ENCODE peak calls at places on chromosomes 12 and 14, in four cellular contexts. Z is dorsolateral prefrontal cortex; K is CD8-positive, alpha-beta T cell; X is IMR-90. J is an unnamed sample.

GRCh38 chr12:46556820-46557524 is 184.4 kb upstream of the SLC38A2 start:
- DNase-seq in Z (no peak), K (no peak), X (peak; percentile 95), J (peak; percentile 78)

GRCh38 chr14:69535230-69535848 is 39.3 kb downstream of the CCDC177 start:
- DNase-seq in Z (peak; percentile 64), K (no peak), X (peak; percentile 50), J (peak; percentile 54)

GRCh38 chr14:87993485-87993809 is 465 bp upstream of the GALC start:
- DNase-seq in Z (no peak), K (no peak), X (no peak), J (no peak)

GRCh38 chr14:67517083-67517482 is 16.0 kb upstream of the PLEKHH1 start:
- DNase-seq in Z (peak; percentile 75), K (no peak), X (no peak), J (peak; percentile 17)

GRCh38 chr12:89861086-89861485 is 152.4 kb upstream of the ATP2B1 start:
- DNase-seq in Z (no peak), K (no peak), X (peak; percentile 26), J (no peak)

GRCh38 chr14:93998871-93999403 is 1.8 kb downstream of the CCDC197 start:
- DNase-seq in Z (no peak), K (no peak), X (no peak), J (no peak)

GRCh38 chr12:132588821-132589669 is 21.3 kb downstream of the LRCOL1 start:
- DNase-seq in Z (no peak), K (no peak), X (peak; percentile 8), J (no peak)

GRCh38 chr14:105503296-105503640 is 12.2 kb downstream of the TEDC1 start:
- DNase-seq in Z (no peak), K (no peak), X (no peak), J (no peak)

GRCh38 chr12:108772247-108772646 is 40.9 kb upstream of the CORO1C start:
- DNase-seq in Z (no peak), K (no peak), X (no peak), J (no peak)

GRCh38 chr12:74408601-74409166 is 129.0 kb upstream of the ATXN7L3B start:
- DNase-seq in Z (no peak), K (no peak), X (no peak), J (no peak)

GRCh38 chr12:118376089-118377004 is at the start of gene SUDS3:
- DNase-seq in Z (peak; percentile 92), K (peak; percentile 92), X (peak; percentile 66), J (peak; percentile 63)

GRCh38 chr14:95516554-95517209 is at the start of gene SYNE3:
- DNase-seq in Z (no peak), K (no peak), X (no peak), J (no peak)

GRCh38 chr12:110335481-110336045 is 54.5 kb downstream of the ATP2A2 start:
- DNase-seq in Z (no peak), K (no peak), X (no peak), J (no peak)

GRCh38 chr14:89504084-89504483 is 87.1 kb upstream of the FOXN3 start:
- DNase-seq in Z (no peak), K (no peak), X (peak; percentile 63), J (peak; percentile 48)

GRCh38 chr12:19577131-19577530 is 137.8 kb downstream of the AEBP2 start:
- DNase-seq in Z (no peak), K (no peak), X (no peak), J (no peak)

GRCh38 chr14:94676495-94677238 is 64.5 kb downstream of the SERPINA3 start:
- DNase-seq in Z (no peak), K (no peak), X (no peak), J (no peak)

GRCh38 chr14:103045387-103045869 is 11.9 kb downstream of the CDC42BPB start:
- DNase-seq in Z (no peak), K (no peak), X (no peak), J (no peak)

GRCh38 chr12:124105546-124105945 is 132.5 kb downstream of the ZNF664 start:
- DNase-seq in Z (no peak), K (no peak), X (no peak), J (no peak)

GRCh38 chr14:103973354-103973753 is 31.0 kb upstream of the RD3L start:
- DNase-seq in Z (no peak), K (no peak), X (no peak), J (no peak)

GRCh38 chr12:25423355-25423754 is 129.7 kb downstream of the LMNTD1 start:
- DNase-seq in Z (no peak), K (no peak), X (no peak), J (no peak)

GRCh38 chr14:31952573-31952972 is 124.5 kb upstream of the ARHGAP5 start:
- DNase-seq in Z (no peak), K (no peak), X (no peak), J (no peak)

GRCh38 chr14:74846968-74847549 is 28.9 kb downstream of the PROX2 start:
- DNase-seq in Z (no peak), K (no peak), X (peak; percentile 80), J (peak; percentile 64)

GRCh38 chr12:69008510-69008909 is 75.5 kb upstream of the CPM start:
- DNase-seq in Z (no peak), K (no peak), X (peak; percentile 11), J (no peak)

GRCh38 chr14:86153480-86153879 is 623.5 kb downstream of the FLRT2 start:
- DNase-seq in Z (no peak), K (no peak), X (no peak), J (no peak)

GRCh38 chr12:95762123-95762785 is 28.3 kb downstream of the NTN4 start:
- DNase-seq in Z (no peak), K (no peak), X (no peak), J (no peak)

GRCh38 chr12:27463826-27464554 is 17.5 kb downstream of the SMCO2 start:
- DNase-seq in Z (no peak), K (no peak), X (peak; percentile 42), J (peak; percentile 92)

GRCh38 chr12:107134558-107134957 is 41.2 kb upstream of the CRY1 start:
- DNase-seq in Z (no peak), K (no peak), X (no peak), J (no peak)
- TF ChIP-seq CTCF in Z (no peak), K (peak; percentile 45), X (no peak), J (peak; percentile 15)

GRCh38 chr12:79482921-79483320 is 207.8 kb downstream of the PAWR start:
- DNase-seq in Z (no peak), K (no peak), X (no peak), J (no peak)
- H3K4me3 ChIP-seq in Z (no peak overlapping the region), K (no peak overlapping the region), X (no peak overlapping the region), J (no peak overlapping the region)

GRCh38 chr14:71730471-71730870 is 201.8 kb upstream of the RGS6 start:
- DNase-seq in Z (no peak), K (no peak), X (no peak), J (peak; percentile 80)

GRCh38 chr14:71725802-71726638 is 206.2 kb upstream of the RGS6 start:
- DNase-seq in Z (no peak), K (no peak), X (peak; percentile 86), J (peak; percentile 89)

GRCh38 chr14:71729581-71729980 is 202.6 kb upstream of the RGS6 start:
- DNase-seq in Z (no peak), K (no peak), X (no peak), J (no peak)

GRCh38 chr14:71726639-71727085 is 205.6 kb upstream of the RGS6 start:
- DNase-seq in Z (no peak), K (no peak), X (no peak), J (no peak)

DNA sequence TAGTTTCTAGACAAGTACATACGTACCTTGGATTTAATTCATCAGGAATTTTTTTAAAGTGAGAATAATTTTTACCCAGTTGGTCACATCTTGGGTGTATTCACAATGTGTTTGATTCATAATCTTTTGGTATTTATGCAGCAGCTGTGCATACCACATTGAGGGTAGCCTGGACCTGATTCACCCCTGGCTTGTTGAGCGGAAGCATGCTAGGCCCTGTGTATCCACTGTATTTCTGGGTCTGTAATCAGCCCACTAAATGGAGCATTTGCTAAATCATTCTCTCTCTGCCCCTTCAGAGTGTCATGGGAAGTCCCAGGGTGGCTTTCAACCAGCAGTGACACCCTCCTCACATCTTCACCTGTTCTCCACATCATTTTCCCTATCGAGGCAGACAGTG is 203.8 kb upstream of the RGS6 start:
- DNase-seq in Z (no peak), K (no peak), X (peak; percentile 38), J (peak; percentile 71)
- TF ChIP-seq CTCF in Z (no peak), K (no peak), X (no peak), J (no peak)

DNA sequence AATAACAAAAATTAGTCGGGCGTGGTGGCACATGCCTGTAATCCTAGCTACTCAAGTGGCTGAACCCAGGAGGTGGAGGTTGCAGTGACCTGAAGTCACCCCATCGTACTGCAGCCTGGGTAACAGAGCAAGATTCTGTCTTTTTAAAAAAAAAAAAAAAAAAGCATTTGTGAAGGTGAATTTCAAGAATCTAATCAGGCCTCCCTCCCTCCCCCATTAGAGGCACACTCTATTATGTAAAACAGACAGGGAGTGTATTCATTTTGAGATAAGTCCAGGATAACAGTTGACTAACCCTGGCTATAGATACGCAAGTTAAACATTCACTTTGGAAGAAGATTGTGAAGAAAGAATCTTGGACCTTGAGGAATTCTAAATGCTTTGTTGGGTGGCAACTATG is 2.9 kb downstream of the RESF1 start:
- DNase-seq in Z (no peak), K (no peak), X (no peak), J (no peak)
- H3K4me3 ChIP-seq in Z (no peak overlapping the region), K (peak overlapping the region; percentile 75), X (no peak overlapping the region), J (no peak overlapping the region)

DNA sequence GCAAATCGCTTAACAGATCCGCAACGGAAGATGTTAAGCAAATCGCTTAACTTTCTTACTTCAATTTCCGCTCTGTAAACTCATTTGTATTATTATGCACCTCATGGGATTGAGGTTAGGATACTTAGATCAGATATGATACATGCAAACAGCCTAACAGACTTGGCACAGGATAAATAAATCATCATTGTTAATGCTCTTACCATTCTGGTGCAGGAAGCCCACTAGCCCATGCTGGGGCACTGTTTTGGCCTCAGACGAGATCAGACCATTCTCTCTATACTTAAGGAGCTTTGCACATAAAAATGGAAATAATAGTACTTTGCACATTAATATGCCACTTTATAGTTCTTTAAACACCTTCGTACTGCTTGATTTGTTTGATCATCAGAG is 445 bp downstream of the NCAPD2 start:
- DNase-seq in Z (no peak), K (no peak), X (no peak), J (no peak)
- TF ChIP-seq CTCF in Z (no peak), K (no peak), X (no peak), J (no peak)

J was measured in AG10803.